ENCODE peak calls at places on chromosomes 4 and X, in ten cellular contexts. One of them, this sample, is unnamed.

GRCh38 chr4:153748378-153748777 is 11.4 kb downstream of the RNF175 start:
- DNase-seq in suprapubic skin: no peak
- DNase-seq in left ventricle myocardium inferior: no peak
- DNase-seq in MM.1S: no peak
- DNase-seq in tibial artery: peak
- DNase-seq in hepatocyte: peak
- DNase-seq in substantia nigra: no peak
- DNase-seq in mesendoderm: no peak
- DNase-seq in K562: no peak
- DNase-seq in lower lobe of right lung: no peak
- DNase-seq in this sample: no peak

GRCh38 chrX:118208476-118208875 is 91.9 kb upstream of the KLHL13 start:
- DNase-seq in substantia nigra: no peak
- DNase-seq in hepatocyte: no peak
- DNase-seq in left ventricle myocardium inferior: no peak
- DNase-seq in MM.1S: no peak
- DNase-seq in K562: no peak
- DNase-seq in mesendoderm: no peak
- DNase-seq in lower lobe of right lung: no peak
- DNase-seq in tibial artery: no peak
- DNase-seq in suprapubic skin: no peak
- DNase-seq in this sample: no peak

GRCh38 chr4:138845664-138846063 is 169.9 kb upstream of the NOCT start:
- DNase-seq in suprapubic skin: no peak
- DNase-seq in hepatocyte: no peak
- DNase-seq in tibial artery: no peak
- DNase-seq in left ventricle myocardium inferior: no peak
- DNase-seq in lower lobe of right lung: no peak
- DNase-seq in substantia nigra: no peak
- DNase-seq in MM.1S: no peak
- DNase-seq in K562: no peak
- DNase-seq in mesendoderm: no peak
- DNase-seq in this sample: no peak

GRCh38 chr4:119865389-119865788 is 201.3 kb downstream of the MAD2L1 start:
- DNase-seq in tibial artery: no peak
- DNase-seq in lower lobe of right lung: no peak
- DNase-seq in hepatocyte: no peak
- DNase-seq in MM.1S: no peak
- DNase-seq in left ventricle myocardium inferior: no peak
- DNase-seq in substantia nigra: no peak
- DNase-seq in suprapubic skin: no peak
- DNase-seq in mesendoderm: no peak
- DNase-seq in K562: no peak
- DNase-seq in this sample: no peak

GRCh38 chr4:5462254-5462835 is 246.0 kb downstream of the EVC2 start:
- DNase-seq in lower lobe of right lung: no peak
- DNase-seq in suprapubic skin: no peak
- DNase-seq in mesendoderm: no peak
- DNase-seq in MM.1S: no peak
- DNase-seq in tibial artery: peak
- DNase-seq in hepatocyte: no peak
- DNase-seq in left ventricle myocardium inferior: no peak
- DNase-seq in K562: no peak
- DNase-seq in substantia nigra: no peak
- DNase-seq in this sample: no peak

GRCh38 chrX:46376246-46376885 is 168.9 kb downstream of the ZNF674 start:
- DNase-seq in MM.1S: peak
- DNase-seq in suprapubic skin: no peak
- DNase-seq in lower lobe of right lung: no peak
- DNase-seq in substantia nigra: peak
- DNase-seq in mesendoderm: peak
- DNase-seq in left ventricle myocardium inferior: no peak
- DNase-seq in K562: peak
- DNase-seq in hepatocyte: peak
- DNase-seq in tibial artery: no peak
- DNase-seq in this sample: peak

GRCh38 chr4:10296730-10297129 is 160.5 kb downstream of the ZNF518B start:
- DNase-seq in hepatocyte: peak
- DNase-seq in left ventricle myocardium inferior: no peak
- DNase-seq in substantia nigra: peak
- DNase-seq in MM.1S: no peak
- DNase-seq in suprapubic skin: no peak
- DNase-seq in K562: no peak
- DNase-seq in tibial artery: no peak
- DNase-seq in lower lobe of right lung: no peak
- DNase-seq in mesendoderm: peak
- DNase-seq in this sample: no peak

GRCh38 chr4:174099712-174100111 is 183.8 kb downstream of the FBXO8 start:
- DNase-seq in mesendoderm: no peak
- DNase-seq in tibial artery: no peak
- DNase-seq in K562: no peak
- DNase-seq in left ventricle myocardium inferior: no peak
- DNase-seq in substantia nigra: no peak
- DNase-seq in lower lobe of right lung: no peak
- DNase-seq in hepatocyte: no peak
- DNase-seq in suprapubic skin: no peak
- DNase-seq in MM.1S: no peak
- DNase-seq in this sample: no peak

GRCh38 chr4:173288296-173288695 is 45.9 kb downstream of the HMGB2 start:
- DNase-seq in left ventricle myocardium inferior: peak
- DNase-seq in suprapubic skin: no peak
- DNase-seq in K562: peak
- DNase-seq in tibial artery: peak
- DNase-seq in lower lobe of right lung: no peak
- DNase-seq in MM.1S: peak
- DNase-seq in hepatocyte: peak
- DNase-seq in mesendoderm: peak
- DNase-seq in substantia nigra: peak
- DNase-seq in this sample: peak

GRCh38 chr4:76601791-76602190 is 166.8 kb downstream of the SHROOM3 start:
- DNase-seq in suprapubic skin: no peak
- DNase-seq in MM.1S: peak
- DNase-seq in lower lobe of right lung: no peak
- DNase-seq in tibial artery: no peak
- DNase-seq in mesendoderm: no peak
- DNase-seq in hepatocyte: no peak
- DNase-seq in substantia nigra: no peak
- DNase-seq in left ventricle myocardium inferior: no peak
- DNase-seq in K562: peak
- DNase-seq in this sample: no peak

DNA sequence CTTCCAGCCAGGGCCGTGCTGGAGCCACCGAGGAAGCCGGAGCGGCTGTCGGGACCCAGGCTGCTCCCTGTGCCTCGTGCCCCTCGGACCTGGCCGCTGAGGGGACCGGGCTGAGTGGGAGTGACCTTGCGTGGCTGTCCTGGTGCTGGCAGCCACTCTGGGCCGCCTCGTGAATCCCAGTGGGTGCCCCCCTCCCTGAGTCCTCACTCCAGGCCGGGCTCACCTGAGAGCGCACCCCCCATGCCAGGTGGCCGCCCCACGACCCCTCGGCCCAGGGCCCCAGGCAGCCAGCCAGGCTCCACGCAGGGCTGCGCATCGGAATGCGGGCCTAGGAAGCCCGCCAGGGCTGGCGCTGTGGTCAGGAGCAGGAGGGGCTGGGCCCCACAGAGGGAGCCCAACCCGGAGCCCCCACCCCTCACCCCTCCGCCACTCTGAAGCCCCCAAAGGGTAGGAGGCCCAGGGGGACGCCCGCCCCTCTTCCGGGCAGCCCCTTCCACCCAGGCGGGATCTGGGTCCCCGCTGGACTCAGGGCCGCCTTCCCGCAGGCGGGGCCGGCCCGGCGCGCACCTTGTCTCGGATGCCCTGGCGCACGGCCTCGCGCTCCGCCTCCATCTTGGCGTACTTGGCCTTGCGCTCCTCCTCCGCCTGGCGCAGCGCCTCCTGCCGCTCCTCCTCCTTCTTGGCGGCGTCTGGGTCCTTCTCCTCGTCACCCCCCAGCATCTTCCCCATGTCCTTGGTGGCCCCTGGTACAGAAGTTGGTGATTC is 33.9 kb downstream of the CPLX1 start:
- DNase-seq in K562: no peak
- DNase-seq in tibial artery: no peak
- DNase-seq in hepatocyte: no peak
- DNase-seq in suprapubic skin: no peak
- DNase-seq in mesendoderm: peak
- DNase-seq in left ventricle myocardium inferior: no peak
- DNase-seq in lower lobe of right lung: peak
- DNase-seq in MM.1S: no peak
- DNase-seq in substantia nigra: no peak
- DNase-seq in this sample: no peak
- H3K27ac ChIP-seq in K562: no peak
- H3K27ac ChIP-seq in tibial artery: no peak
- H3K27ac ChIP-seq in hepatocyte: no peak
- H3K27ac ChIP-seq in suprapubic skin: no peak
- H3K27ac ChIP-seq in mesendoderm: no peak
- H3K27ac ChIP-seq in left ventricle myocardium inferior: no peak
- H3K27ac ChIP-seq in lower lobe of right lung: no peak
- H3K27ac ChIP-seq in MM.1S: no peak
- H3K27ac ChIP-seq in substantia nigra: no peak
- H3K27ac ChIP-seq in this sample: no peak

DNA sequence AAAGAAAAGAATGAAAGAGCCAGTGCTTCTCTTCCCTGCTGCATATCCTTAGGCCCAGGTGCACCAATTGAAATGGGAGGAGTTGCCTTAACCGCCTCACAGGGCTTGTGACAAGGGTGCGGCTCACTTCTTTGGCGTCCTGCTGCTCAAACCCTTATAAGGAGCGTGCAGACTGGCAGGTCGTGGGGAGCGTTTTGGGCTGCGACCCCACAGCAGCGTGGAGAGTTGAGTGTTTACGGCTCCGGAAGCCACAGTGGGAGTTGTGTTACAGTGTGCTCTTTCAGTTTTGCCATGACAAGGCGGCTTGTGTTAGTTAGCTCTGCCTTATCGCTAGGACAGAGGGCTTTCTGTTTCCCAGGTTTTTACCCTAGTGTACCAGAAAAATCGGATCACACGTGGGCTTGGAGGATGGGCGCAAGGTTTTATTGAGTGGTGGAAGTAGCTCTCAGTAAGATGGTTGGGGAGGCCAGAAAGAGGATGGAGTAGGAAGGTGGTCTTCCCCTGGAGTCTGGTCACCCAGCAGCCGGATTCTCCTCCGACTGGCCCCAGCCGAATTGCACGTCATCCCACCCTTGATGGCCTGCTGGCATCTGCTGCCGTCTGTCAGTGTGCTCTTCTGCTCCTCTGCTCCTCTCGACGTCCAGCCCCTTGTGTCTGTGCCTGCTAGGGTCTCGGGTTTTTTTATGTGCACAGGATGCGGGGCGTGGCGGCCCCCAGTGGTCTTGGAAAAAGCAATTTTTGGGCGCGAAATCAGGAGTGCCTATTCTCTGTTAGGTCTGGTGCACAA is 718.9 kb downstream of the ARAP2 start:
- DNase-seq in MM.1S: no peak
- DNase-seq in mesendoderm: peak
- DNase-seq in left ventricle myocardium inferior: no peak
- DNase-seq in hepatocyte: no peak
- DNase-seq in lower lobe of right lung: no peak
- DNase-seq in K562: no peak
- DNase-seq in tibial artery: no peak
- DNase-seq in suprapubic skin: no peak
- DNase-seq in substantia nigra: peak
- DNase-seq in this sample: no peak
- H3K27ac ChIP-seq in MM.1S: no peak
- H3K27ac ChIP-seq in mesendoderm: no peak
- H3K27ac ChIP-seq in left ventricle myocardium inferior: no peak
- H3K27ac ChIP-seq in hepatocyte: no peak
- H3K27ac ChIP-seq in lower lobe of right lung: no peak
- H3K27ac ChIP-seq in K562: no peak
- H3K27ac ChIP-seq in tibial artery: no peak
- H3K27ac ChIP-seq in suprapubic skin: no peak
- H3K27ac ChIP-seq in substantia nigra: peak
- H3K27ac ChIP-seq in this sample: no peak

DNA sequence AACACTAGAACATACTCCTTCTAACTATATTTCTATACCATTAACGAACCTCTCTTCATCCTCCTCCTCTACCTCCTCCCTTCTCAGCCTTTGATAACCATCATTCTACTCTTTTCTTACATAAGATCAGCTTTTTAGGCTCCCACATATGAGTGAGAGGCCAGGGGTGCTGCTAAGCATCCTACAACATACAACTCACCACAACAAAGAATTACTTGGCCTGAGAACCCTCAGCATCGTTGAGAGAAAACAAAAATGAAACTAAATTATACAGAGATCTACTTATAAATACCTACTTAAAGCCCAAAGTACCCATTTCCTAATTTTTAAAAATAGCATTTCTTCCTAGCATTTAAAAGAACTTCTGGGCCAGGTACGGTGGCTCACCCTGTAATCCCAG is 77.7 kb downstream of the CC2D2A start:
- DNase-seq in suprapubic skin: no peak
- DNase-seq in substantia nigra: no peak
- DNase-seq in lower lobe of right lung: no peak
- DNase-seq in K562: no peak
- DNase-seq in MM.1S: peak
- DNase-seq in tibial artery: no peak
- DNase-seq in mesendoderm: no peak
- DNase-seq in hepatocyte: no peak
- DNase-seq in left ventricle myocardium inferior: no peak
- DNase-seq in this sample: no peak
- H3K27ac ChIP-seq in suprapubic skin: no peak
- H3K27ac ChIP-seq in substantia nigra: no peak
- H3K27ac ChIP-seq in lower lobe of right lung: no peak
- H3K27ac ChIP-seq in K562: no peak
- H3K27ac ChIP-seq in MM.1S: no peak
- H3K27ac ChIP-seq in tibial artery: no peak
- H3K27ac ChIP-seq in mesendoderm: no peak
- H3K27ac ChIP-seq in hepatocyte: no peak
- H3K27ac ChIP-seq in left ventricle myocardium inferior: no peak
- H3K27ac ChIP-seq in this sample: no peak

GRCh38 chrX:136067097-136067496 is 80.2 kb upstream of the FHL1 start:
- DNase-seq in K562: no peak
- DNase-seq in mesendoderm: no peak
- DNase-seq in lower lobe of right lung: no peak
- DNase-seq in MM.1S: no peak
- DNase-seq in suprapubic skin: no peak
- DNase-seq in left ventricle myocardium inferior: no peak
- DNase-seq in hepatocyte: no peak
- DNase-seq in substantia nigra: no peak
- DNase-seq in tibial artery: no peak
- DNase-seq in this sample: no peak

GRCh38 chrX:136063340-136064079 is 78.3 kb downstream of the SLC9A6 start:
- DNase-seq in K562: no peak
- DNase-seq in left ventricle myocardium inferior: no peak
- DNase-seq in substantia nigra: no peak
- DNase-seq in tibial artery: peak
- DNase-seq in MM.1S: no peak
- DNase-seq in suprapubic skin: no peak
- DNase-seq in hepatocyte: no peak
- DNase-seq in lower lobe of right lung: peak
- DNase-seq in mesendoderm: peak
- DNase-seq in this sample: no peak

GRCh38 chrX:136064661-136065043 is 79.4 kb downstream of the SLC9A6 start:
- DNase-seq in MM.1S: no peak
- DNase-seq in substantia nigra: no peak
- DNase-seq in K562: no peak
- DNase-seq in suprapubic skin: no peak
- DNase-seq in hepatocyte: no peak
- DNase-seq in left ventricle myocardium inferior: no peak
- DNase-seq in tibial artery: no peak
- DNase-seq in lower lobe of right lung: no peak
- DNase-seq in mesendoderm: no peak
- DNase-seq in this sample: no peak

GRCh38 chrX:136067946-136068345 is 79.4 kb upstream of the FHL1 start:
- DNase-seq in K562: no peak
- DNase-seq in suprapubic skin: no peak
- DNase-seq in MM.1S: no peak
- DNase-seq in substantia nigra: peak
- DNase-seq in left ventricle myocardium inferior: no peak
- DNase-seq in hepatocyte: no peak
- DNase-seq in tibial artery: peak
- DNase-seq in mesendoderm: no peak
- DNase-seq in lower lobe of right lung: no peak
- DNase-seq in this sample: no peak

GRCh38 chrX:136065044-136065671 is 79.9 kb downstream of the SLC9A6 start:
- DNase-seq in lower lobe of right lung: peak
- DNase-seq in substantia nigra: peak
- DNase-seq in MM.1S: no peak
- DNase-seq in K562: no peak
- DNase-seq in suprapubic skin: no peak
- DNase-seq in left ventricle myocardium inferior: peak
- DNase-seq in mesendoderm: peak
- DNase-seq in hepatocyte: no peak
- DNase-seq in tibial artery: peak
- DNase-seq in this sample: no peak
- H3K27ac ChIP-seq in lower lobe of right lung: peak
- H3K27ac ChIP-seq in substantia nigra: no peak
- H3K27ac ChIP-seq in MM.1S: no peak
- H3K27ac ChIP-seq in K562: no peak
- H3K27ac ChIP-seq in suprapubic skin: no peak
- H3K27ac ChIP-seq in left ventricle myocardium inferior: peak
- H3K27ac ChIP-seq in mesendoderm: no peak
- H3K27ac ChIP-seq in hepatocyte: no peak
- H3K27ac ChIP-seq in tibial artery: peak
- H3K27ac ChIP-seq in this sample: no peak